ENCODE peak calls at places on chromosomes 5 and 9, in five cellular contexts. R is ovary; S is gastrocnemius medialis; C is heart left ventricle; F is effector memory CD4-positive, alpha-beta T cell. X is an unnamed sample.

GRCh38 chr9:129287595-129288305 is 109.7 kb upstream of the IER5L start:
- DNase-seq in F (no peak), R (peak), S (no peak), C (no peak), X (no peak)

GRCh38 chr5:1402611-1403255 is 42.5 kb downstream of the SLC6A3 start:
- DNase-seq in S (no peak), R (no peak), F (no peak), C (peak), X (no peak)

GRCh38 chr9:105385372-105385985 is 62.4 kb upstream of the FSD1L start:
- DNase-seq in S (peak), R (peak), C (no peak), F (no peak), X (peak)

GRCh38 chr9:119251951-119252350 is 117.3 kb downstream of the BRINP1 start:
- DNase-seq in S (no peak), C (no peak), R (no peak), F (no peak), X (no peak)

GRCh38 chr5:61311836-61312808 is 19.9 kb upstream of the ZSWIM6 start:
- DNase-seq in S (no peak), F (no peak), R (no peak), C (no peak), X (no peak)

GRCh38 chr5:149005077-149005892 is 57.6 kb downstream of the SH3TC2 start:
- DNase-seq in F (no peak), S (no peak), C (no peak), R (no peak), X (no peak)

GRCh38 chr5:72653586-72653985 is 146.4 kb upstream of the ZNF366 start:
- DNase-seq in S (no peak), F (no peak), R (no peak), C (no peak), X (no peak)

GRCh38 chr5:80094339-80094738 is 59.2 kb downstream of the THBS4 start:
- DNase-seq in R (no peak), F (no peak), S (no peak), C (no peak), X (no peak)

GRCh38 chr5:6305821-6306220 is 72.5 kb downstream of the MED10 start:
- DNase-seq in S (no peak), F (no peak), C (no peak), R (no peak), X (no peak)

GRCh38 chr5:137957948-137958347 is 68.7 kb downstream of the PKD2L2 start:
- DNase-seq in R (no peak), S (no peak), C (no peak), F (no peak), X (no peak)

GRCh38 chr5:137959488-137959887 is 70.2 kb downstream of the PKD2L2 start:
- DNase-seq in S (no peak), F (no peak), R (no peak), C (no peak), X (no peak)

GRCh38 chr5:137960141-137960540 is 70.9 kb downstream of the PKD2L2 start:
- DNase-seq in C (no peak), S (no peak), F (no peak), R (no peak), X (no peak)

DNA sequence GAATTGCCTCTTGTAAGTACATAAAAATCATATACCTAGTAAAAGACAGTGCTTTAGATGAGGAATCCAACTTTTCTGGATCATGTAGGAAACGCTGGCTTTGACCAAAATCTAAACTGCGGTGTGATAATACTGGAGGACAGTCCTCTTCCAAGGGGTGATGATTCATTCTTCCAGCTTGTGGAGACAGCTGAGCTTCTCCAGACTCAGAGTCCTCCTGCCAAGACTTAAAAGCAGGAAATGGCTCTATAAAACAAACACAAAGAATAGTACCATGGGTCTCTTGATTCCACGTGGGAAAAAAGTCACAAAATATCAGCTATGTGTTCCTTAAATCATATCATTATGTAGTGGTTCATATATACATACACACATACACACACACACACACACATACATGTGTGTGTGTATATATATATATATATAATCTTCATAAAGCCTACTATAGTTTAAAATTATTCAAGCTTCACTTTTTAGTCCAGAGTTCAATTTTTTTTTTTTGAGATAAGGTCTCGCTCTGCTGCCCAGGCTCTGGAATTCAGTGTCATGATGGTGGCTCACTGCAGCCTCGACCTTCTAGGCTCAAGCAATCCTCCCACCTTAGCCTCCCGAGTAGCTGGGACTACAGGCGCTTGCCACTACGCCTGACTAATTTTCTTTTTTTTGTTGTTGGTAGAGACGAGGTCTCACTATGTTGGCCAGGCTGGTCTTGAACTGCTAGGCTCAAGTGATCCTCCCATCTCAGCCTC is 65.0 kb downstream of the PKD2L2 start:
- DNase-seq in F (no peak), C (no peak), R (no peak), S (peak), X (no peak)
- H3K27ac ChIP-seq in F (no peak), C (peak), R (no peak), S (peak), X (no peak)

DNA sequence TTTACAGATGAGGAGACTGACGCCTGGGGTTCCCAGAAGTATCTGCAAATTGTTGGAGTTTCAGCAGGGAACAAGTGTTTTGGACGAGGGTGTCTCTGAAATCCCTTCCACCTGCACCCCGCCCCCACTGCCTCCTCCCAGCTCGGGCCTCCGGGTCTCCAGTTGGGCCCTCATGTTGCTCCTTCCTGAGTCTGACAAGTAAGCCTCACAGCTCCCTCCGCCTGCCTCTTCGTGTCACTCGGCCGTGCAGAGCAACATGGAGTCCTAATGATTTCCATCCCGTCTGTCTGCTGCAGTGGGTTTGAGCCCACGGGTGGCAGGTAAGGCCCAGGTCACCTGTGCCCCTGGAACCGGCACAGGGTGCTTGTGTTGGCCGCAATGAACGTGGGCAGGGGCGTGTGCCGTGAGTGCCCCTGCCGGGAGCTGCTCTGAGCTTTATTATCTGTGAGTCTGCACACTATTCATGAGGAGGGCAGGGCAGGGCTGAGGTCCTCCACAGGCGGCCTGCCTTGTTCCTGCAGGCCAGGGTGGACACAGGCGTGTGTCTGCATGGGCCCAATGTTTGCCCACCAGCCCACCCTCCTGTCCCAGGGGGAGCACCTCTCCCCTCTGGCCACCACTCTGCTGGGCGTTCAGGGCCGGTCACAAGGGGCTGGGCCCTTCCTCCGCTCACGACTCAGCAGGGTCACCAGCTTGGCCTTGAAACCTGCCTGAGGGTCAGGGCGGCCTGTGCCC is 6.1 kb downstream of the DOK3 start:
- DNase-seq in F (no peak), C (no peak), R (no peak), S (no peak), X (no peak)
- H3K27ac ChIP-seq in F (no peak), C (no peak), R (no peak), S (no peak), X (no peak)

GRCh38 chr9:137435381-137435891 is 5.7 kb downstream of the ENTPD8 start:
- DNase-seq in S (no peak), F (no peak), R (no peak), C (peak), X (no peak)
- H3K27ac ChIP-seq in S (no peak), F (no peak), R (peak), C (no peak), X (no peak)

GRCh38 chr9:134710912-134711311 is 69.3 kb downstream of the COL5A1 start:
- DNase-seq in F (no peak), S (no peak), C (no peak), R (no peak), X (no peak)
- H3K27ac ChIP-seq in F (no peak), S (no peak), C (peak), R (no peak), X (no peak)

X was measured in substantia nigra.